ENCODE peak calls at places on chromosomes 4 and X, in seven cellular contexts. One of them, this sample, is unnamed.

GRCh38 chrX:134760671-134761070 is 102.4 kb upstream of the PLAC1 start:
- DNase-seq in A549: no peak
- DNase-seq in HL-60: no peak
- DNase-seq in cardiac muscle cell: peak
- DNase-seq in psoas muscle: no peak
- DNase-seq in substantia nigra: no peak
- DNase-seq in caudate nucleus: no peak
- DNase-seq in this sample: no peak

GRCh38 chr4:118823471-118823870 is 12.5 kb downstream of the SEC24D start:
- DNase-seq in substantia nigra: no peak
- DNase-seq in HL-60: no peak
- DNase-seq in A549: no peak
- DNase-seq in psoas muscle: no peak
- DNase-seq in cardiac muscle cell: no peak
- DNase-seq in caudate nucleus: no peak
- DNase-seq in this sample: no peak

GRCh38 chr4:142353149-142353738 is 492.9 kb downstream of the INPP4B start:
- DNase-seq in caudate nucleus: no peak
- DNase-seq in psoas muscle: no peak
- DNase-seq in HL-60: no peak
- DNase-seq in A549: no peak
- DNase-seq in substantia nigra: no peak
- DNase-seq in cardiac muscle cell: peak
- DNase-seq in this sample: no peak

GRCh38 chr4:32010221-32010620 is 1290.1 kb downstream of the PCDH7 start:
- DNase-seq in caudate nucleus: no peak
- DNase-seq in cardiac muscle cell: no peak
- DNase-seq in A549: no peak
- DNase-seq in substantia nigra: no peak
- DNase-seq in psoas muscle: no peak
- DNase-seq in HL-60: no peak
- DNase-seq in this sample: no peak

GRCh38 chr4:23888421-23889319 is 1.2 kb downstream of the PPARGC1A start:
- DNase-seq in caudate nucleus: no peak
- DNase-seq in cardiac muscle cell: peak
- DNase-seq in A549: no peak
- DNase-seq in HL-60: no peak
- DNase-seq in substantia nigra: no peak
- DNase-seq in psoas muscle: no peak
- DNase-seq in this sample: no peak

GRCh38 chr4:158172558-158173258 is at the start of gene GASK1B:
- DNase-seq in caudate nucleus: no peak
- DNase-seq in HL-60: peak
- DNase-seq in psoas muscle: no peak
- DNase-seq in A549: peak
- DNase-seq in cardiac muscle cell: peak
- DNase-seq in substantia nigra: peak
- DNase-seq in this sample: no peak

GRCh38 chr4:108058685-108059440 is 69.2 kb downstream of the HADH start:
- DNase-seq in cardiac muscle cell: peak
- DNase-seq in psoas muscle: no peak
- DNase-seq in caudate nucleus: no peak
- DNase-seq in substantia nigra: no peak
- DNase-seq in A549: no peak
- DNase-seq in HL-60: no peak
- DNase-seq in this sample: no peak

GRCh38 chr4:101419324-101420135 is 72.2 kb upstream of the PPP3CA start:
- DNase-seq in HL-60: peak
- DNase-seq in caudate nucleus: no peak
- DNase-seq in A549: no peak
- DNase-seq in psoas muscle: no peak
- DNase-seq in substantia nigra: no peak
- DNase-seq in cardiac muscle cell: peak
- DNase-seq in this sample: no peak

GRCh38 chrX:6968231-6968630 is 179.3 kb upstream of the STS start:
- DNase-seq in caudate nucleus: no peak
- DNase-seq in substantia nigra: no peak
- DNase-seq in cardiac muscle cell: no peak
- DNase-seq in psoas muscle: no peak
- DNase-seq in HL-60: no peak
- DNase-seq in A549: no peak
- DNase-seq in this sample: no peak

GRCh38 chr4:30828290-30828926 is 108.2 kb downstream of the PCDH7 start:
- DNase-seq in substantia nigra: no peak
- DNase-seq in caudate nucleus: no peak
- DNase-seq in psoas muscle: no peak
- DNase-seq in cardiac muscle cell: no peak
- DNase-seq in A549: no peak
- DNase-seq in HL-60: no peak
- DNase-seq in this sample: no peak

GRCh38 chrX:129566081-129566480 is 26.0 kb downstream of the OCRL start:
- DNase-seq in caudate nucleus: no peak
- DNase-seq in HL-60: no peak
- DNase-seq in psoas muscle: no peak
- DNase-seq in cardiac muscle cell: peak
- DNase-seq in substantia nigra: no peak
- DNase-seq in A549: no peak
- DNase-seq in this sample: no peak

GRCh38 chr4:158758142-158758541 is 10.7 kb upstream of the FNIP2 start:
- DNase-seq in HL-60: no peak
- DNase-seq in A549: no peak
- DNase-seq in caudate nucleus: no peak
- DNase-seq in substantia nigra: no peak
- DNase-seq in psoas muscle: no peak
- DNase-seq in cardiac muscle cell: peak
- DNase-seq in this sample: no peak

GRCh38 chr4:41614519-41614918 is 76.6 kb downstream of the LIMCH1 start:
- DNase-seq in cardiac muscle cell: no peak
- DNase-seq in A549: no peak
- DNase-seq in HL-60: no peak
- DNase-seq in substantia nigra: no peak
- DNase-seq in caudate nucleus: no peak
- DNase-seq in psoas muscle: no peak
- DNase-seq in this sample: no peak

GRCh38 chrX:13533726-13534125 is 35.7 kb upstream of the EGFL6 start:
- DNase-seq in psoas muscle: no peak
- DNase-seq in substantia nigra: no peak
- DNase-seq in caudate nucleus: no peak
- DNase-seq in cardiac muscle cell: peak
- DNase-seq in HL-60: peak
- DNase-seq in A549: no peak
- DNase-seq in this sample: no peak

GRCh38 chr4:57199267-57199666 is 89.1 kb upstream of the IGFBP7 start:
- DNase-seq in A549: no peak
- DNase-seq in HL-60: no peak
- DNase-seq in substantia nigra: no peak
- DNase-seq in cardiac muscle cell: no peak
- DNase-seq in psoas muscle: no peak
- DNase-seq in caudate nucleus: no peak
- DNase-seq in this sample: no peak

GRCh38 chr4:112266823-112267222 is 18.9 kb downstream of the TIFA start:
- DNase-seq in HL-60: no peak
- DNase-seq in A549: no peak
- DNase-seq in psoas muscle: no peak
- DNase-seq in substantia nigra: no peak
- DNase-seq in cardiac muscle cell: peak
- DNase-seq in caudate nucleus: no peak
- DNase-seq in this sample: no peak

GRCh38 chrX:13093489-13094140 is 49.2 kb upstream of the FAM9C start:
- DNase-seq in cardiac muscle cell: no peak
- DNase-seq in substantia nigra: no peak
- DNase-seq in HL-60: no peak
- DNase-seq in A549: no peak
- DNase-seq in psoas muscle: no peak
- DNase-seq in caudate nucleus: no peak
- DNase-seq in this sample: no peak

GRCh38 chr4:120918092-120918491 is 4.4 kb downstream of the PRDM5 start:
- DNase-seq in HL-60: no peak
- DNase-seq in A549: no peak
- DNase-seq in substantia nigra: no peak
- DNase-seq in caudate nucleus: no peak
- DNase-seq in psoas muscle: no peak
- DNase-seq in cardiac muscle cell: no peak
- DNase-seq in this sample: no peak

GRCh38 chr4:148152868-148153630 is 289.2 kb downstream of the NR3C2 start:
- DNase-seq in psoas muscle: no peak
- DNase-seq in HL-60: no peak
- DNase-seq in cardiac muscle cell: peak
- DNase-seq in A549: no peak
- DNase-seq in caudate nucleus: no peak
- DNase-seq in substantia nigra: no peak
- DNase-seq in this sample: no peak

GRCh38 chr4:5572114-5572513 is 136.2 kb downstream of the EVC2 start:
- DNase-seq in psoas muscle: no peak
- DNase-seq in caudate nucleus: no peak
- DNase-seq in HL-60: no peak
- DNase-seq in A549: no peak
- DNase-seq in substantia nigra: no peak
- DNase-seq in cardiac muscle cell: peak
- DNase-seq in this sample: no peak

GRCh38 chrX:49042581-49043219 is 457 bp downstream of the TFE3 start:
- DNase-seq in caudate nucleus: no peak
- DNase-seq in HL-60: peak
- DNase-seq in substantia nigra: no peak
- DNase-seq in cardiac muscle cell: peak
- DNase-seq in psoas muscle: no peak
- DNase-seq in A549: no peak
- DNase-seq in this sample: no peak

GRCh38 chr4:36332023-36332781 is 50.8 kb downstream of the DTHD1 start:
- DNase-seq in HL-60: no peak
- DNase-seq in cardiac muscle cell: no peak
- DNase-seq in substantia nigra: peak
- DNase-seq in A549: no peak
- DNase-seq in caudate nucleus: peak
- DNase-seq in psoas muscle: no peak
- DNase-seq in this sample: no peak

DNA sequence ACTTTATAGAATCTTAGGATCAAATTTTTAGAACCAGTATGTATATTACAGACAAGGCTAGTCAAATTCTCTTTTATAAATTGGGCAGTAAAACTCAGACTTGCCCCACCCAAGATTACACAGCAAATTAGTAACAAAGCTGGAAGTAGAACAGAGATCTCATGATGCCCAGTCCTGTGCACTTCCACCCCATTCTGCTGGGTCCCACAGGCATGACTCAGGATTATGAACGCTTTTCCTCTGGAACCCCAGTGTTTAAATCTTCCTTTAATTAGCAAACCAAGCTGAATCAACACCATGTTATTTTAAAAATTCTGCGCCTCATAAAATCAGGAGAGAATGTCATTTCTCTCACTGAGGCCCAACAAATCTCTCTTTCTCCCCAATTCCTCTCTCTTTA is 1.5 kb upstream of the IL13RA2 start:
- DNase-seq in HL-60: no peak
- DNase-seq in cardiac muscle cell: no peak
- DNase-seq in A549: no peak
- DNase-seq in psoas muscle: no peak
- DNase-seq in caudate nucleus: no peak
- DNase-seq in substantia nigra: no peak
- DNase-seq in this sample: no peak
- H3K27ac ChIP-seq in HL-60: no peak
- H3K27ac ChIP-seq in cardiac muscle cell: no peak
- H3K27ac ChIP-seq in A549: no peak
- H3K27ac ChIP-seq in psoas muscle: no peak
- H3K27ac ChIP-seq in caudate nucleus: no peak
- H3K27ac ChIP-seq in substantia nigra: no peak
- H3K27ac ChIP-seq in this sample: no peak

GRCh38 chr4:163540977-163541376 is 46.5 kb downstream of the TMA16 start:
- DNase-seq in caudate nucleus: no peak
- DNase-seq in A549: no peak
- DNase-seq in HL-60: no peak
- DNase-seq in cardiac muscle cell: peak
- DNase-seq in substantia nigra: no peak
- DNase-seq in psoas muscle: no peak
- DNase-seq in this sample: no peak
- H3K27ac ChIP-seq in caudate nucleus: no peak
- H3K27ac ChIP-seq in A549: no peak
- H3K27ac ChIP-seq in HL-60: no peak
- H3K27ac ChIP-seq in cardiac muscle cell: no peak
- H3K27ac ChIP-seq in substantia nigra: no peak
- H3K27ac ChIP-seq in psoas muscle: no peak
- H3K27ac ChIP-seq in this sample: no peak

GRCh38 chr4:152443859-152444258 is 92.0 kb downstream of the FBXW7 start:
- DNase-seq in psoas muscle: no peak
- DNase-seq in substantia nigra: no peak
- DNase-seq in A549: no peak
- DNase-seq in HL-60: no peak
- DNase-seq in cardiac muscle cell: no peak
- DNase-seq in caudate nucleus: no peak
- DNase-seq in this sample: no peak
- H3K27ac ChIP-seq in psoas muscle: no peak
- H3K27ac ChIP-seq in substantia nigra: no peak
- H3K27ac ChIP-seq in A549: no peak
- H3K27ac ChIP-seq in HL-60: no peak
- H3K27ac ChIP-seq in cardiac muscle cell: no peak
- H3K27ac ChIP-seq in caudate nucleus: no peak
- H3K27ac ChIP-seq in this sample: no peak

GRCh38 chr4:145773581-145774234 is 93.8 kb downstream of the C4orf51 start:
- DNase-seq in cardiac muscle cell: no peak
- DNase-seq in substantia nigra: no peak
- DNase-seq in A549: no peak
- DNase-seq in HL-60: no peak
- DNase-seq in caudate nucleus: no peak
- DNase-seq in psoas muscle: no peak
- DNase-seq in this sample: no peak
- H3K27ac ChIP-seq in cardiac muscle cell: no peak
- H3K27ac ChIP-seq in substantia nigra: no peak
- H3K27ac ChIP-seq in A549: no peak
- H3K27ac ChIP-seq in HL-60: no peak
- H3K27ac ChIP-seq in caudate nucleus: peak
- H3K27ac ChIP-seq in psoas muscle: peak
- H3K27ac ChIP-seq in this sample: no peak

DNA sequence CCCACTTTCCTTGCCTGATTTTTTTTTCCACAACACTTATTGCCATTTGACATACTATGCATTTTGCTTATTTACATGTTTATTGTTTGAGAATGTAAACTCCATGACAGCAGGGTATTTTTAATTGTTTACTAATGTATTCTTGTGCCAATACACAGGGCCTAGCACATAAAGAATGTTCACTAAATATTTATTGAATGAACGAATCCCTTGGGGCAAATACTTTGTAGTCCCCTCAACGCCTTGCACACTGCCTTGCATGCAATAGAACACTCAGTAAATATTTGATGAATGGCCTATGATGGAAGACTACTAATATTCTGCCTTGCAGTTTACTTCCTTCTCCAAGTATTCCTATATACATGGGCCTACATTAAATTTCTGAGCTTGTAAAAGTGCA is 1.4 kb upstream of the PRPS1 start:
- DNase-seq in HL-60: no peak
- DNase-seq in substantia nigra: no peak
- DNase-seq in cardiac muscle cell: no peak
- DNase-seq in caudate nucleus: no peak
- DNase-seq in psoas muscle: no peak
- DNase-seq in A549: no peak
- DNase-seq in this sample: no peak
- H3K27ac ChIP-seq in HL-60: no peak
- H3K27ac ChIP-seq in substantia nigra: no peak
- H3K27ac ChIP-seq in cardiac muscle cell: no peak
- H3K27ac ChIP-seq in caudate nucleus: no peak
- H3K27ac ChIP-seq in psoas muscle: no peak
- H3K27ac ChIP-seq in A549: peak
- H3K27ac ChIP-seq in this sample: no peak